ENCODE peak calls at places on chromosome 16, in seven cellular contexts. One of them, this sample, is unnamed. For H3K27me3, the result is how much of the 10 kb centered on the place peaks cover.

GRCh38 chr16:401468-402348 is at the start of gene DECR2:
- DNase-seq in GM23338: peak
- DNase-seq in PC-3: peak
- DNase-seq in heart left ventricle: peak
- DNase-seq in testis: peak
- DNase-seq in uterus: peak
- DNase-seq in right atrium auricular region: peak
- DNase-seq in this sample: peak

GRCh38 chr16:51392651-51393187 is 241.6 kb upstream of the SALL1 start:
- DNase-seq in testis: no peak
- DNase-seq in uterus: no peak
- DNase-seq in heart left ventricle: no peak
- DNase-seq in right atrium auricular region: no peak
- DNase-seq in PC-3: no peak
- DNase-seq in GM23338: peak
- DNase-seq in this sample: peak

GRCh38 chr16:12341966-12342365 is 365.4 kb downstream of the SNX29 start:
- DNase-seq in right atrium auricular region: no peak
- DNase-seq in testis: no peak
- DNase-seq in GM23338: no peak
- DNase-seq in PC-3: peak
- DNase-seq in heart left ventricle: no peak
- DNase-seq in uterus: no peak
- DNase-seq in this sample: no peak

GRCh38 chr16:53843084-53843483 is 139.1 kb downstream of the FTO start:
- DNase-seq in testis: no peak
- DNase-seq in right atrium auricular region: no peak
- DNase-seq in heart left ventricle: no peak
- DNase-seq in GM23338: no peak
- DNase-seq in uterus: no peak
- DNase-seq in PC-3: no peak
- DNase-seq in this sample: no peak

GRCh38 chr16:53558665-53559064 is 55.7 kb upstream of the AKTIP start:
- DNase-seq in testis: no peak
- DNase-seq in heart left ventricle: no peak
- DNase-seq in right atrium auricular region: no peak
- DNase-seq in GM23338: no peak
- DNase-seq in uterus: no peak
- DNase-seq in PC-3: no peak
- DNase-seq in this sample: no peak

GRCh38 chr16:31461201-31461920 is 2.1 kb downstream of the ARMC5 start:
- DNase-seq in GM23338: no peak
- DNase-seq in testis: no peak
- DNase-seq in right atrium auricular region: no peak
- DNase-seq in uterus: no peak
- DNase-seq in heart left ventricle: no peak
- DNase-seq in PC-3: no peak
- DNase-seq in this sample: no peak

GRCh38 chr16:29678691-29679267 is at the start of gene QPRT:
- DNase-seq in PC-3: no peak
- DNase-seq in right atrium auricular region: no peak
- DNase-seq in GM23338: peak
- DNase-seq in uterus: peak
- DNase-seq in testis: peak
- DNase-seq in heart left ventricle: peak
- DNase-seq in this sample: peak

GRCh38 chr16:30429418-30429677 is 482 bp downstream of the DCTPP1 start:
- DNase-seq in GM23338: peak
- DNase-seq in testis: no peak
- DNase-seq in right atrium auricular region: no peak
- DNase-seq in heart left ventricle: no peak
- DNase-seq in PC-3: peak
- DNase-seq in uterus: no peak
- DNase-seq in this sample: no peak

GRCh38 chr16:72961115-72961832 is 86.7 kb downstream of the ZFHX3 start:
- DNase-seq in testis: no peak
- DNase-seq in GM23338: no peak
- DNase-seq in heart left ventricle: no peak
- DNase-seq in right atrium auricular region: no peak
- DNase-seq in uterus: no peak
- DNase-seq in PC-3: peak
- DNase-seq in this sample: peak

GRCh38 chr16:64280317-64280716 is 841.5 kb downstream of the CDH11 start:
- DNase-seq in right atrium auricular region: no peak
- DNase-seq in uterus: no peak
- DNase-seq in GM23338: no peak
- DNase-seq in PC-3: no peak
- DNase-seq in testis: peak
- DNase-seq in heart left ventricle: no peak
- DNase-seq in this sample: no peak

GRCh38 chr16:73329363-73330306 is 281.7 kb upstream of the ZFHX3 start:
- DNase-seq in PC-3: no peak
- DNase-seq in right atrium auricular region: no peak
- DNase-seq in heart left ventricle: no peak
- DNase-seq in testis: no peak
- DNase-seq in uterus: no peak
- DNase-seq in GM23338: peak
- DNase-seq in this sample: no peak

GRCh38 chr16:13138528-13138927 is 237.1 kb downstream of the SHISA9 start:
- DNase-seq in heart left ventricle: no peak
- DNase-seq in PC-3: no peak
- DNase-seq in GM23338: no peak
- DNase-seq in right atrium auricular region: no peak
- DNase-seq in uterus: no peak
- DNase-seq in testis: no peak
- DNase-seq in this sample: no peak

GRCh38 chr16:24568392-24568791 is 29.0 kb downstream of the RBBP6 start:
- DNase-seq in heart left ventricle: no peak
- DNase-seq in testis: no peak
- DNase-seq in uterus: no peak
- DNase-seq in PC-3: peak
- DNase-seq in right atrium auricular region: no peak
- DNase-seq in GM23338: no peak
- DNase-seq in this sample: no peak

GRCh38 chr16:87525352-87525751 is 32.5 kb upstream of the ZCCHC14 start:
- DNase-seq in GM23338: no peak
- DNase-seq in testis: no peak
- DNase-seq in heart left ventricle: no peak
- DNase-seq in right atrium auricular region: no peak
- DNase-seq in PC-3: no peak
- DNase-seq in uterus: no peak
- DNase-seq in this sample: no peak
- H3K27me3 ChIP-seq in GM23338: under half
- H3K27me3 ChIP-seq in testis: under half
- H3K27me3 ChIP-seq in heart left ventricle: under half
- H3K27me3 ChIP-seq in right atrium auricular region: under half
- H3K27me3 ChIP-seq in PC-3: under half
- H3K27me3 ChIP-seq in uterus: under half
- H3K27me3 ChIP-seq in this sample: under half

GRCh38 chr16:69873783-69874182 is 77.4 kb upstream of the CLEC18A start:
- DNase-seq in GM23338: no peak
- DNase-seq in uterus: no peak
- DNase-seq in testis: no peak
- DNase-seq in heart left ventricle: no peak
- DNase-seq in right atrium auricular region: no peak
- DNase-seq in PC-3: no peak
- DNase-seq in this sample: no peak

GRCh38 chr16:69872888-69873287 is 78.2 kb upstream of the CLEC18A start:
- DNase-seq in uterus: no peak
- DNase-seq in heart left ventricle: no peak
- DNase-seq in right atrium auricular region: no peak
- DNase-seq in PC-3: no peak
- DNase-seq in GM23338: no peak
- DNase-seq in testis: no peak
- DNase-seq in this sample: no peak

GRCh38 chr16:69867796-69868565 is 83.2 kb upstream of the CLEC18A start:
- DNase-seq in GM23338: no peak
- DNase-seq in PC-3: no peak
- DNase-seq in heart left ventricle: no peak
- DNase-seq in uterus: no peak
- DNase-seq in right atrium auricular region: no peak
- DNase-seq in testis: no peak
- DNase-seq in this sample: no peak

GRCh38 chr16:69870761-69871160 is 80.4 kb upstream of the CLEC18A start:
- DNase-seq in uterus: no peak
- DNase-seq in PC-3: no peak
- DNase-seq in GM23338: no peak
- DNase-seq in right atrium auricular region: no peak
- DNase-seq in heart left ventricle: no peak
- DNase-seq in testis: no peak
- DNase-seq in this sample: no peak

GRCh38 chr16:69871708-69872107 is 79.4 kb upstream of the CLEC18A start:
- DNase-seq in testis: no peak
- DNase-seq in right atrium auricular region: no peak
- DNase-seq in heart left ventricle: no peak
- DNase-seq in GM23338: no peak
- DNase-seq in uterus: no peak
- DNase-seq in PC-3: no peak
- DNase-seq in this sample: no peak
- TF ChIP-seq CTCF in testis: no peak
- TF ChIP-seq CTCF in right atrium auricular region: no peak
- TF ChIP-seq CTCF in heart left ventricle: no peak
- TF ChIP-seq CTCF in GM23338: no peak
- TF ChIP-seq CTCF in uterus: no peak
- TF ChIP-seq CTCF in PC-3: no peak
- TF ChIP-seq CTCF in this sample: no peak

DNA sequence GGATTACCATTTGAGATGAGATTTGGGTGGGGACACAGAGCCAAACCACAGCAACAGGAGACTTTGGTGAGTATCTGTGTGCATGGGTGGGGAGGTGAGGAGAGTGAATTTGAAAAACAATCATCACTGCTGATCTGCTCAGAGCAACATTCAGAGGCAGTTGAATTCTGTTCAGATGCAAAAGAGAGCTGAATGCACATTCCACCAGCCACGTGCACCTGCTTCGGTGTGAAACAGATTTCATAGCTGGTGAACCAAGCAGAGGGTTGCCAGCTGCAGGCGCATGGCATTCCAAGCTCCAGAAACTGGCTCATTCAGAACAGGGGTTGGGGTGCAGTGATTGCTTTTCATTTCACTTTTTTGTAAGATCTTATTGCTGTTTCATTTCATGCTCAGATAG is 233.1 kb upstream of the FOXF1 start:
- DNase-seq in heart left ventricle: no peak
- DNase-seq in PC-3: no peak
- DNase-seq in right atrium auricular region: no peak
- DNase-seq in testis: no peak
- DNase-seq in GM23338: peak
- DNase-seq in uterus: no peak
- DNase-seq in this sample: no peak
- H3K27me3 ChIP-seq in heart left ventricle: under half
- H3K27me3 ChIP-seq in PC-3: under half
- H3K27me3 ChIP-seq in right atrium auricular region: under half
- H3K27me3 ChIP-seq in testis: under half
- H3K27me3 ChIP-seq in GM23338: under half
- H3K27me3 ChIP-seq in uterus: under half
- H3K27me3 ChIP-seq in this sample: under half

GRCh38 chr16:1584926-1585487 is 26.9 kb downstream of the IFT140 start:
- DNase-seq in heart left ventricle: no peak
- DNase-seq in GM23338: no peak
- DNase-seq in uterus: no peak
- DNase-seq in testis: no peak
- DNase-seq in right atrium auricular region: no peak
- DNase-seq in PC-3: no peak
- DNase-seq in this sample: no peak

GRCh38 chr16:1581804-1582203 is 30.1 kb downstream of the IFT140 start:
- DNase-seq in GM23338: no peak
- DNase-seq in testis: no peak
- DNase-seq in heart left ventricle: no peak
- DNase-seq in uterus: no peak
- DNase-seq in PC-3: no peak
- DNase-seq in right atrium auricular region: no peak
- DNase-seq in this sample: no peak

GRCh38 chr16:1580956-1581355 is 30.9 kb downstream of the IFT140 start:
- DNase-seq in PC-3: peak
- DNase-seq in right atrium auricular region: no peak
- DNase-seq in heart left ventricle: no peak
- DNase-seq in uterus: no peak
- DNase-seq in testis: no peak
- DNase-seq in GM23338: no peak
- DNase-seq in this sample: no peak

GRCh38 chr16:1580256-1580655 is 31.6 kb downstream of the IFT140 start:
- DNase-seq in heart left ventricle: no peak
- DNase-seq in PC-3: no peak
- DNase-seq in GM23338: no peak
- DNase-seq in uterus: no peak
- DNase-seq in testis: no peak
- DNase-seq in right atrium auricular region: no peak
- DNase-seq in this sample: no peak

DNA sequence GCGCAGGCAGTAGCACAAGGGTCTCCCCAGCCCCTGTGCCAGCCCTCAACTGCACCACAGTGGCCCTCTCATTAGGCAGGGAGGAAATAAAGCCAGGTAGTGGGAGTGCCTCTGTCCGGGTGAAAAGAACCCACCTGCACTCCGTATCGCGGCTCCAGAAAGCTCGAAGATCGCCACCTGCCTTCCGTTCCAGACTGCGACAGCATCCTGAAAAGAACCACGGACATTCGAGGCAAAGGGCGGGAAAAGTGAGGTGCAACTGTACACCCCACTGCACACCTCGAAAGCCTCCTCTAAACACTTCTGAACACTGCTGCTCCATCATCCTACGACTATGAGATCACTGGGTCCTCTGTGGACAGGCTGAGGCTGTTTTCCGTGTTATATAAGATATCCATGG is 28.7 kb downstream of the IFT140 start:
- DNase-seq in GM23338: peak
- DNase-seq in PC-3: no peak
- DNase-seq in testis: no peak
- DNase-seq in uterus: no peak
- DNase-seq in right atrium auricular region: no peak
- DNase-seq in heart left ventricle: no peak
- DNase-seq in this sample: no peak
- TF ChIP-seq CTCF in GM23338: peak
- TF ChIP-seq CTCF in PC-3: no peak
- TF ChIP-seq CTCF in testis: no peak
- TF ChIP-seq CTCF in uterus: no peak
- TF ChIP-seq CTCF in right atrium auricular region: no peak
- TF ChIP-seq CTCF in heart left ventricle: no peak
- TF ChIP-seq CTCF in this sample: peak

GRCh38 chr16:55331648-55332185 is 7.7 kb downstream of the IRX6 start:
- DNase-seq in PC-3: no peak
- DNase-seq in uterus: no peak
- DNase-seq in heart left ventricle: no peak
- DNase-seq in right atrium auricular region: no peak
- DNase-seq in GM23338: no peak
- DNase-seq in testis: no peak
- DNase-seq in this sample: no peak
- H3K27me3 ChIP-seq in PC-3: under half
- H3K27me3 ChIP-seq in uterus: under half
- H3K27me3 ChIP-seq in heart left ventricle: under half
- H3K27me3 ChIP-seq in right atrium auricular region: under half
- H3K27me3 ChIP-seq in GM23338: half or more
- H3K27me3 ChIP-seq in testis: under half
- H3K27me3 ChIP-seq in this sample: half or more

This sample was measured in brain microvascular endothelial cell.